ENCODE peak calls at places on chromosomes 16 and 17, in four cellular contexts. One of them, this sample, is unnamed.

GRCh38 chr17:47670064-47670463 is 20.3 kb downstream of the KPNB1 start:
- DNase-seq in HTR-8/SVneo: no peak
- DNase-seq in hepatocyte: no peak
- DNase-seq in AG08395: no peak
- DNase-seq in this sample: no peak

GRCh38 chr17:33484559-33484958 is 191.5 kb upstream of the ASIC2 start:
- DNase-seq in HTR-8/SVneo: no peak
- DNase-seq in hepatocyte: no peak
- DNase-seq in AG08395: no peak
- DNase-seq in this sample: no peak

GRCh38 chr17:570403-570802 is 144.2 kb downstream of the VPS53 start:
- DNase-seq in HTR-8/SVneo: no peak
- DNase-seq in hepatocyte: no peak
- DNase-seq in AG08395: no peak
- DNase-seq in this sample: no peak

GRCh38 chr16:83044589-83044988 is 417.8 kb downstream of the CDH13 start:
- DNase-seq in HTR-8/SVneo: no peak
- DNase-seq in hepatocyte: no peak
- DNase-seq in AG08395: no peak
- DNase-seq in this sample: no peak

GRCh38 chr17:4483012-4483840 is 15.5 kb upstream of the SPNS2 start:
- DNase-seq in HTR-8/SVneo: no peak
- DNase-seq in hepatocyte: peak
- DNase-seq in AG08395: no peak
- DNase-seq in this sample: no peak

GRCh38 chr17:9878361-9878760 is 26.7 kb downstream of the RCVRN start:
- DNase-seq in HTR-8/SVneo: no peak
- DNase-seq in hepatocyte: no peak
- DNase-seq in AG08395: no peak
- DNase-seq in this sample: no peak

GRCh38 chr17:60086822-60087591 is 8.3 kb upstream of the HEATR6 start:
- DNase-seq in HTR-8/SVneo: no peak
- DNase-seq in hepatocyte: no peak
- DNase-seq in AG08395: peak
- DNase-seq in this sample: peak

GRCh38 chr16:12247811-12248210 is 271.3 kb downstream of the SNX29 start:
- DNase-seq in HTR-8/SVneo: no peak
- DNase-seq in hepatocyte: no peak
- DNase-seq in AG08395: no peak
- DNase-seq in this sample: no peak

GRCh38 chr17:29592850-29593545 is at the start of gene ANKRD13B:
- DNase-seq in HTR-8/SVneo: peak
- DNase-seq in hepatocyte: peak
- DNase-seq in AG08395: no peak
- DNase-seq in this sample: peak